ENCODE peak calls at places on chromosomes 3 and 15, in five cellular contexts. One of them, this sample, is unnamed. For H3K9me3, the result is how much of the 10 kb centered on the place peaks cover.

GRCh38 chr3:101229681-101230080 is 90.7 kb downstream of the IMPG2 start:
- DNase-seq in H9: no peak
- DNase-seq in NT2/D1: no peak
- DNase-seq in GM12878: no peak
- DNase-seq in endothelial cell of umbilical vein: peak
- DNase-seq in this sample: no peak

GRCh38 chr3:169583269-169583668 is 80.2 kb downstream of the MECOM start:
- DNase-seq in H9: no peak
- DNase-seq in NT2/D1: no peak
- DNase-seq in GM12878: no peak
- DNase-seq in endothelial cell of umbilical vein: no peak
- DNase-seq in this sample: no peak

GRCh38 chr15:29952245-29952644 is 130.0 kb upstream of the TJP1 start:
- DNase-seq in H9: no peak
- DNase-seq in NT2/D1: no peak
- DNase-seq in GM12878: no peak
- DNase-seq in endothelial cell of umbilical vein: no peak
- DNase-seq in this sample: no peak

GRCh38 chr3:70933105-70933810 is 620.8 kb upstream of the MDFIC2 start:
- DNase-seq in H9: no peak
- DNase-seq in NT2/D1: no peak
- DNase-seq in GM12878: no peak
- DNase-seq in endothelial cell of umbilical vein: peak
- DNase-seq in this sample: no peak

GRCh38 chr15:25787855-25788521 is 75.1 kb downstream of the ATP10A start:
- DNase-seq in H9: no peak
- DNase-seq in NT2/D1: no peak
- DNase-seq in GM12878: no peak
- DNase-seq in endothelial cell of umbilical vein: no peak
- DNase-seq in this sample: no peak

GRCh38 chr3:181752202-181752671 is 40.5 kb downstream of the SOX2 start:
- DNase-seq in H9: no peak
- DNase-seq in NT2/D1: no peak
- DNase-seq in GM12878: no peak
- DNase-seq in endothelial cell of umbilical vein: no peak
- DNase-seq in this sample: no peak

GRCh38 chr3:52277071-52277964 is 1.1 kb downstream of the WDR82 start:
- DNase-seq in H9: peak
- DNase-seq in NT2/D1: no peak
- DNase-seq in GM12878: no peak
- DNase-seq in endothelial cell of umbilical vein: peak
- DNase-seq in this sample: peak

GRCh38 chr3:23435318-23435717 is 232.2 kb downstream of the UBE2E2 start:
- DNase-seq in H9: peak
- DNase-seq in NT2/D1: peak
- DNase-seq in GM12878: no peak
- DNase-seq in endothelial cell of umbilical vein: no peak
- DNase-seq in this sample: no peak

GRCh38 chr15:72230197-72231065 is 559 bp downstream of the PKM start:
- DNase-seq in H9: peak
- DNase-seq in NT2/D1: peak
- DNase-seq in GM12878: peak
- DNase-seq in endothelial cell of umbilical vein: peak
- DNase-seq in this sample: peak

GRCh38 chr3:167380004-167380689 is at the start of gene ZBBX:
- DNase-seq in H9: peak
- DNase-seq in NT2/D1: peak
- DNase-seq in GM12878: peak
- DNase-seq in endothelial cell of umbilical vein: peak
- DNase-seq in this sample: peak

GRCh38 chr3:99872633-99873254 is 55.1 kb downstream of the CMSS1 start:
- DNase-seq in H9: no peak
- DNase-seq in NT2/D1: no peak
- DNase-seq in GM12878: peak
- DNase-seq in endothelial cell of umbilical vein: peak
- DNase-seq in this sample: no peak

GRCh38 chr3:43231276-43232000 is 54.9 kb upstream of the SNRK start:
- DNase-seq in H9: no peak
- DNase-seq in NT2/D1: no peak
- DNase-seq in GM12878: no peak
- DNase-seq in endothelial cell of umbilical vein: no peak
- DNase-seq in this sample: no peak

GRCh38 chr15:84886211-84886983 is 1.9 kb downstream of the SLC28A1 start:
- DNase-seq in H9: no peak
- DNase-seq in NT2/D1: no peak
- DNase-seq in GM12878: no peak
- DNase-seq in endothelial cell of umbilical vein: no peak
- DNase-seq in this sample: no peak

GRCh38 chr3:42572278-42572677 is 9.5 kb downstream of the SEC22C start:
- DNase-seq in H9: peak
- DNase-seq in NT2/D1: peak
- DNase-seq in GM12878: no peak
- DNase-seq in endothelial cell of umbilical vein: peak
- DNase-seq in this sample: peak

GRCh38 chr3:11643212-11644087 is at the start of gene VGLL4:
- DNase-seq in H9: peak
- DNase-seq in NT2/D1: peak
- DNase-seq in GM12878: no peak
- DNase-seq in endothelial cell of umbilical vein: peak
- DNase-seq in this sample: peak

GRCh38 chr15:69751575-69751974 is 299.0 kb downstream of the RPLP1 start:
- DNase-seq in H9: no peak
- DNase-seq in NT2/D1: no peak
- DNase-seq in GM12878: peak
- DNase-seq in endothelial cell of umbilical vein: no peak
- DNase-seq in this sample: no peak

GRCh38 chr15:72758195-72758594 is 25.4 kb downstream of the ADPGK start:
- DNase-seq in H9: no peak
- DNase-seq in NT2/D1: peak
- DNase-seq in GM12878: no peak
- DNase-seq in endothelial cell of umbilical vein: peak
- DNase-seq in this sample: no peak

GRCh38 chr15:25864966-25865365 is 1.8 kb upstream of the ATP10A start:
- DNase-seq in H9: no peak
- DNase-seq in NT2/D1: no peak
- DNase-seq in GM12878: no peak
- DNase-seq in endothelial cell of umbilical vein: no peak
- DNase-seq in this sample: no peak

GRCh38 chr3:194225988-194226663 is 90.2 kb downstream of the HES1 start:
- DNase-seq in H9: no peak
- DNase-seq in NT2/D1: no peak
- DNase-seq in GM12878: no peak
- DNase-seq in endothelial cell of umbilical vein: no peak
- DNase-seq in this sample: no peak

GRCh38 chr15:71447328-71448250 is 332.3 kb downstream of the THSD4 start:
- DNase-seq in H9: peak
- DNase-seq in NT2/D1: no peak
- DNase-seq in GM12878: no peak
- DNase-seq in endothelial cell of umbilical vein: peak
- DNase-seq in this sample: no peak

GRCh38 chr3:98914210-98915080 is 12.9 kb upstream of the DCBLD2 start:
- DNase-seq in H9: no peak
- DNase-seq in NT2/D1: no peak
- DNase-seq in GM12878: no peak
- DNase-seq in endothelial cell of umbilical vein: no peak
- DNase-seq in this sample: no peak

GRCh38 chr15:38860253-38860652 is 295.6 kb upstream of the RASGRP1 start:
- DNase-seq in H9: no peak
- DNase-seq in NT2/D1: no peak
- DNase-seq in GM12878: no peak
- DNase-seq in endothelial cell of umbilical vein: no peak
- DNase-seq in this sample: no peak

GRCh38 chr15:80179025-80179759 is 26.4 kb downstream of the FAH start:
- DNase-seq in H9: no peak
- DNase-seq in NT2/D1: no peak
- DNase-seq in GM12878: no peak
- DNase-seq in endothelial cell of umbilical vein: peak
- DNase-seq in this sample: no peak

GRCh38 chr3:106578911-106579310 is 710.1 kb upstream of the CBLB start:
- DNase-seq in H9: no peak
- DNase-seq in NT2/D1: no peak
- DNase-seq in GM12878: no peak
- DNase-seq in endothelial cell of umbilical vein: no peak
- DNase-seq in this sample: no peak

DNA sequence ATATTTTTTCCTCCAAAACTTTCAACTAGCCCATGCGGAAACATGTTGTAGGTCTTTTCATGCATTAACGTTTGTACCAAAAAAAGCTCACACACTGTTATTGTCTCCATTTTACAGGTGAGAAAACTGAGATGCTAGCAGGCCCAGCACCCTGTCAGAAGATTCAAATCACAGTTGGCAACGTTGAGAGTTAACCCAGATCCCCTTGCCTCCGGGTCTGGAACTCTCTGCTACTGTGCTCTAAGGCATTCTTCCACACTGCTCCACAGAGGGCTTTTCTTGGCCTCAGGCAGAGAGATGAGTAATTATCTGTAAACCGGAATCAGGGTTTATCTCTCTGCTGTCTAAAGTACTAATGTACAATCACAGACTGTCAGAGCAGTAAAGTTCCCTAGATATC is 186.0 kb upstream of the LPP start:
- DNase-seq in H9: no peak
- DNase-seq in NT2/D1: no peak
- DNase-seq in GM12878: no peak
- DNase-seq in endothelial cell of umbilical vein: no peak
- DNase-seq in this sample: no peak
- H3K9ac ChIP-seq in H9: no peak
- H3K9ac ChIP-seq in NT2/D1: no peak
- H3K9ac ChIP-seq in GM12878: no peak
- H3K9ac ChIP-seq in endothelial cell of umbilical vein: no peak
- H3K9ac ChIP-seq in this sample: no peak

DNA sequence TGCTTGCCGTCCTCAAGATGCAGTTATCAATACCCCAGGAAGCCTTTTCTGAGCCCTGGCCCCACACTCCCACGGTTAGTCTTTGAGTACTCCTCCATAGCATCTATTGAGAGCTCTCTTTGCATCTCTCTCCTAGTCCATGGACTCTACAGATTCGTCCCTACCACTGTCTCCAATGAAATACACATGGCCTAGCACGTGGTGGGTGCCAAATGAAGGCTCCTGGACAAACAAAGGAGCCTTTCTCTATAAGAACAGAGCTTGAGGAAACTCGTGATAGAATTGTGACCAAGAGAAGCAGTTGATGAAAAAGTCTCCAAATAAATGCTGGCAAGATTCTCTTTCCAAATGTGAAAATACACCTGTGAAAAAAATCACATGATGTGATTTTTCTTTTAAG is 166.1 kb downstream of the GABRG3 start:
- DNase-seq in H9: no peak
- DNase-seq in NT2/D1: no peak
- DNase-seq in GM12878: no peak
- DNase-seq in endothelial cell of umbilical vein: no peak
- DNase-seq in this sample: no peak
- H3K9me3 ChIP-seq in H9: under half
- H3K9me3 ChIP-seq in NT2/D1: under half
- H3K9me3 ChIP-seq in GM12878: under half
- H3K9me3 ChIP-seq in endothelial cell of umbilical vein: under half
- H3K9me3 ChIP-seq in this sample: under half

GRCh38 chr3:113663761-113664160 is 32.7 kb downstream of the USF3 start:
- DNase-seq in H9: no peak
- DNase-seq in NT2/D1: no peak
- DNase-seq in GM12878: no peak
- DNase-seq in endothelial cell of umbilical vein: no peak
- DNase-seq in this sample: no peak

GRCh38 chr3:113663324-113663750 is 33.1 kb downstream of the USF3 start:
- DNase-seq in H9: no peak
- DNase-seq in NT2/D1: no peak
- DNase-seq in GM12878: no peak
- DNase-seq in endothelial cell of umbilical vein: no peak
- DNase-seq in this sample: no peak

GRCh38 chr3:113664523-113665094 is 31.8 kb downstream of the USF3 start:
- DNase-seq in H9: no peak
- DNase-seq in NT2/D1: no peak
- DNase-seq in GM12878: no peak
- DNase-seq in endothelial cell of umbilical vein: no peak
- DNase-seq in this sample: no peak

GRCh38 chr3:113662824-113663223 is 33.6 kb downstream of the USF3 start:
- DNase-seq in H9: no peak
- DNase-seq in NT2/D1: no peak
- DNase-seq in GM12878: no peak
- DNase-seq in endothelial cell of umbilical vein: no peak
- DNase-seq in this sample: no peak

DNA sequence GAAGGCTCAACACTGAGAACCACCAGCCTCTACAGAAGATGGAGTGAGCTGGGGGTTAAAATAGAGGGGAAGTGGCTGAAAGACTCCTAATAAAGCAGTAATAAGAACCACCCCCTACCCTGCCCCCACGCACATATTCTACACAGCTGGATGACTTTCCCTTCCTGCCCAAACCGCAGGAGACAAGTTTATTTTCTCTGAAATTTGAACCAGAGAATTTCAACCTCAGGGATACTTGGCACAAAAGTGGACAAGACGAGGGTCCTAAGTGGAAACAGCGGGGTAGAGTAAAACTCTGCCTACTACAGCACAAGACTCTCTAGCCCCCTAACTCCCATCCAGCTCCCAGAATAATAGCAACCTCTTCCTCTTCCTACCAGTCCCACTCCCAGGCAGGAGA is 28.4 kb downstream of the USF3 start:
- DNase-seq in H9: no peak
- DNase-seq in NT2/D1: no peak
- DNase-seq in GM12878: no peak
- DNase-seq in endothelial cell of umbilical vein: no peak
- DNase-seq in this sample: peak
- H3K9ac ChIP-seq in H9: peak
- H3K9ac ChIP-seq in NT2/D1: no peak
- H3K9ac ChIP-seq in GM12878: no peak
- H3K9ac ChIP-seq in endothelial cell of umbilical vein: no peak
- H3K9ac ChIP-seq in this sample: no peak

GRCh38 chr15:46489276-46489675 is 854.4 kb downstream of the SQOR start:
- DNase-seq in H9: no peak
- DNase-seq in NT2/D1: no peak
- DNase-seq in GM12878: no peak
- DNase-seq in endothelial cell of umbilical vein: no peak
- DNase-seq in this sample: no peak
- H3K9me3 ChIP-seq in H9: under half
- H3K9me3 ChIP-seq in NT2/D1: under half
- H3K9me3 ChIP-seq in GM12878: under half
- H3K9me3 ChIP-seq in endothelial cell of umbilical vein: under half
- H3K9me3 ChIP-seq in this sample: under half

DNA sequence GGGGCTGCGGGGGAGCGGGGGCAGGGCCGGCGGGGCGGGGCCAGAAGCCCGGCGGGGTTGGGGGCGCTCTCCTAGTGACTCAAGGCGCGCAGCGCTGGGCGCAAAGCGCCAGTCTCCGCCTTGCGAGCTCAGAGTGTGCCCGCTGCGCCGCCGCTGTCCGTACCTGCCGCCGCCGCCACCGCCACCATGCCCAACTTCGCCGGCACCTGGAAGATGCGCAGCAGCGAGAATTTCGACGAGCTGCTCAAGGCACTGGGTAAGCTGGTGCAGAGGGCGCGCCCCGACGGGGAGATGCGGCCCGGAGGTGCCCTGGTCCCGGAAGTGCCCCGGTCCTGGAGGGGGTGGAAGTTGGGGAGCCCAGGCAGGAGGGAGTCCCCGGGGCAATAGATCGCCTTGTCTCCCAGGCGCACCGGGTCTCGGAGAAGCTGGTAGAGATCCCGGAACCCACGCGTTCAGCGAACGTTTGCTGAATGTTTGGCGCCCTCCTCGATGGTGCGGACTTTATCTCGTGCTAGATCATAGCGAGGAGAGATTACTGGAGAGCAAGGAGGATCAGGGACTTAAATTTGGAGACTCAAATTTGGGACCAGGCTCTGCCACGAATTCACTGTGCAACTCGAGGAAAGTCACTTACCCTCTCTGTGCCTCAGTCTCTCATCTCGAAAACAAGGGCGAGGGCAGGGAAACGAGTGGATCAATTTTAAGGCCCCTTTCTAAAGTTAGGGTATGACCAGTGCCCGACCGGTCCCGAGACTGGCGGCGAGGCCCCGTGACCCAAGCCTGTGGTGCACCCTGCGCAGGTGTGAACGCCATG is at the start of gene CRABP1:
- DNase-seq in H9: peak
- DNase-seq in NT2/D1: no peak
- DNase-seq in GM12878: no peak
- DNase-seq in endothelial cell of umbilical vein: no peak
- DNase-seq in this sample: no peak
- H3K9ac ChIP-seq in H9: peak
- H3K9ac ChIP-seq in NT2/D1: peak
- H3K9ac ChIP-seq in GM12878: no peak
- H3K9ac ChIP-seq in endothelial cell of umbilical vein: no peak
- H3K9ac ChIP-seq in this sample: no peak